ENCODE peak calls at places on chromosomes 7 and 10, in ten cellular contexts. F is aorta; I is AML-193; T is M059J; R is stimulated activated CD4-positive, alpha-beta T cell treated with anti-CD3 and anti-CD28 coated beads, TNF-alpha, amount 100 ng/mL, for 48 hours; H is activated T-cell treated with anti-CD3 and anti-CD28 coated beads for 1 hour; P is SJSA1; V is HL-60; D is dermis microvascular lymphatic vessel endothelial cell; X is heart left ventricle. A is an unnamed sample.

GRCh38 chr7:149529136-149529718 is 31.6 kb upstream of the ZNF746 start:
- DNase-seq in F (no peak), P (no peak), R (no peak), V (no peak), I (no peak), X (no peak), T (no peak), D (no peak), H (no peak), A (no peak)

GRCh38 chr10:80313523-80313922 is 24.1 kb upstream of the MAT1A start:
- DNase-seq in T (peak), X (no peak), I (no peak), R (no peak), V (no peak), P (no peak), H (no peak), D (no peak), F (no peak), A (no peak)

GRCh38 chr10:131816941-131817700 is 83.7 kb upstream of the PPP2R2D start:
- DNase-seq in F (peak), V (no peak), H (no peak), D (no peak), T (no peak), I (no peak), R (no peak), X (no peak), P (no peak), A (no peak)

GRCh38 chr10:128130051-128130450 is 3.8 kb upstream of the MKI67 start:
- DNase-seq in T (peak), X (no peak), H (no peak), D (no peak), V (no peak), P (no peak), I (no peak), R (no peak), F (no peak), A (no peak)

GRCh38 chr10:3480281-3480999 is 304.6 kb downstream of the KLF6 start:
- DNase-seq in V (no peak), H (no peak), I (no peak), R (no peak), D (no peak), X (no peak), T (no peak), P (no peak), F (no peak), A (no peak)

GRCh38 chr7:491292-491957 is 28.2 kb downstream of the PDGFA start:
- DNase-seq in R (no peak), V (no peak), P (no peak), H (no peak), T (no peak), F (peak), D (no peak), I (no peak), X (peak), A (no peak)

GRCh38 chr10:102815790-102816549 is 21.2 kb downstream of the CYP17A1 start:
- DNase-seq in R (no peak), I (peak), D (no peak), T (peak), H (no peak), V (peak), P (peak), F (peak), X (peak), A (no peak)

GRCh38 chr7:117538053-117538452 is 58.2 kb downstream of the CFTR start:
- DNase-seq in X (no peak), V (no peak), F (no peak), T (no peak), H (no peak), D (no peak), I (no peak), P (no peak), R (no peak), A (no peak)

GRCh38 chr7:50262916-50263690 is 41.4 kb upstream of the IKZF1 start:
- DNase-seq in P (no peak), D (no peak), T (no peak), V (peak), X (no peak), I (peak), H (no peak), F (no peak), R (no peak), A (no peak)

GRCh38 chr7:128812514-128813168 is 17.6 kb upstream of the FLNC start:
- DNase-seq in R (no peak), I (peak), F (no peak), V (peak), P (no peak), X (no peak), T (no peak), H (no peak), D (no peak), A (no peak)

GRCh38 chr7:42869131-42870020 is 42.5 kb downstream of the C7orf25 start:
- DNase-seq in T (peak), X (no peak), F (no peak), R (peak), V (no peak), D (no peak), H (no peak), P (peak), I (no peak), A (peak)

GRCh38 chr10:97584060-97584797 is at the start of gene HOGA1:
- DNase-seq in X (peak), T (peak), V (no peak), P (no peak), H (no peak), I (no peak), D (peak), R (no peak), F (peak), A (peak)

GRCh38 chr10:107028249-107028648 is 136.3 kb downstream of the SORCS1 start:
- DNase-seq in P (no peak), V (peak), X (no peak), F (no peak), H (no peak), T (no peak), R (no peak), I (peak), D (no peak), A (no peak)

GRCh38 chr10:28180654-28181053 is 122.2 kb downstream of the MPP7 start:
- DNase-seq in D (no peak), H (no peak), T (no peak), P (no peak), F (no peak), V (no peak), R (no peak), I (no peak), X (no peak), A (no peak)

GRCh38 chr7:131074585-131074984 is 253.1 kb upstream of the MKLN1 start:
- DNase-seq in F (no peak), P (no peak), T (no peak), X (no peak), I (no peak), D (no peak), H (no peak), R (no peak), V (no peak), A (no peak)

GRCh38 chr7:13988011-13988410 is 1.5 kb downstream of the ETV1 start:
- DNase-seq in I (no peak), X (no peak), T (peak), R (no peak), F (no peak), H (no peak), D (no peak), V (no peak), P (peak), A (no peak)

GRCh38 chr7:72793791-72794190 is 34.2 kb downstream of the TYW1B start:
- DNase-seq in I (no peak), R (no peak), H (no peak), T (no peak), V (no peak), D (no peak), P (no peak), F (no peak), X (no peak), A (no peak)

GRCh38 chr10:94133239-94133638 is 139.5 kb downstream of the PLCE1 start:
- DNase-seq in D (peak), F (no peak), X (peak), I (no peak), T (peak), P (no peak), R (no peak), V (no peak), H (no peak), A (no peak)

GRCh38 chr10:14010083-14010551 is 320.6 kb downstream of the FRMD4A start:
- DNase-seq in I (no peak), R (no peak), H (no peak), X (no peak), D (no peak), T (peak), F (no peak), V (no peak), P (peak), A (peak)

GRCh38 chr7:133854739-133855138 is 272.4 kb upstream of the LRGUK start:
- DNase-seq in I (peak), X (no peak), R (no peak), D (peak), V (peak), T (peak), F (no peak), P (peak), H (no peak), A (no peak)

GRCh38 chr10:121736315-121737002 is 138.2 kb upstream of the FGFR2 start:
- DNase-seq in P (no peak), I (no peak), R (no peak), X (no peak), V (no peak), F (no peak), T (no peak), H (no peak), D (no peak), A (no peak)

GRCh38 chr7:112383671-112384417 is 66.4 kb upstream of the IFRD1 start:
- DNase-seq in T (peak), P (no peak), R (no peak), F (no peak), D (no peak), H (no peak), X (no peak), V (no peak), I (peak), A (no peak)

GRCh38 chr7:97020601-97021442 is 3.8 kb downstream of the DLX5 start:
- DNase-seq in V (no peak), P (peak), H (no peak), D (no peak), I (no peak), T (no peak), R (no peak), F (no peak), X (no peak), A (no peak)

GRCh38 chr10:50993817-50994251 is 80.5 kb upstream of the PRKG1 start:
- DNase-seq in F (no peak), X (no peak), P (no peak), T (no peak), V (no peak), D (no peak), I (no peak), H (no peak), R (no peak), A (no peak)

GRCh38 chr10:83961620-83962019 is 177.7 kb upstream of the GHITM start:
- DNase-seq in T (no peak), I (no peak), V (no peak), H (no peak), P (no peak), X (no peak), D (no peak), R (no peak), F (no peak), A (no peak)

GRCh38 chr10:7507887-7508726 is 97.3 kb upstream of the SFMBT2 start:
- DNase-seq in T (no peak), D (no peak), I (no peak), V (peak), F (no peak), X (no peak), H (no peak), P (no peak), R (no peak), A (no peak)

GRCh38 chr10:43963379-43963778 is 314.7 kb upstream of the ZNF32 start:
- DNase-seq in T (no peak), I (no peak), X (no peak), P (no peak), F (no peak), V (no peak), D (no peak), R (no peak), H (no peak), A (no peak)

GRCh38 chr7:40093631-40094350 is 40.6 kb downstream of the MPLKIP start:
- DNase-seq in X (no peak), I (no peak), D (no peak), P (no peak), V (no peak), T (no peak), R (no peak), H (no peak), F (no peak), A (no peak)

GRCh38 chr7:43873300-43873699 is 4.0 kb upstream of the MRPS24 start:
- DNase-seq in X (peak), H (no peak), V (no peak), F (peak), T (peak), P (no peak), I (no peak), R (no peak), D (no peak), A (peak)

GRCh38 chr10:79390551-79391229 is 43.4 kb downstream of the PPIF start:
- DNase-seq in P (no peak), H (no peak), D (no peak), R (no peak), F (peak), I (no peak), X (peak), T (no peak), V (peak), A (no peak)

GRCh38 chr7:2107386-2108085 is 125.2 kb downstream of the MAD1L1 start:
- DNase-seq in I (no peak), H (no peak), D (peak), X (no peak), F (no peak), P (no peak), R (no peak), V (no peak), T (peak), A (no peak)

GRCh38 chr10:35025916-35026315 is 64.2 kb downstream of the CUL2 start:
- DNase-seq in T (peak), D (no peak), R (no peak), F (no peak), V (no peak), P (no peak), X (no peak), I (no peak), H (no peak), A (no peak)

GRCh38 chr7:148515237-148515636 is 75.3 kb upstream of the C7orf33 start:
- DNase-seq in P (no peak), X (no peak), F (no peak), R (no peak), V (no peak), D (no peak), I (no peak), H (no peak), T (peak), A (no peak)

GRCh38 chr10:122073508-122073907 is 84.5 kb downstream of the TACC2 start:
- DNase-seq in H (no peak), I (no peak), P (no peak), X (no peak), V (no peak), F (no peak), T (no peak), R (no peak), D (no peak), A (no peak)

GRCh38 chr10:77321868-77322267 is 315.7 kb downstream of the KCNMA1 start:
- DNase-seq in H (no peak), R (no peak), D (no peak), F (no peak), X (no peak), P (no peak), V (no peak), I (no peak), T (peak), A (no peak)

GRCh38 chr10:61795551-61795950 is 105.9 kb upstream of the ARID5B start:
- DNase-seq in R (no peak), H (no peak), T (no peak), D (no peak), V (no peak), F (no peak), X (no peak), I (no peak), P (no peak), A (no peak)